ENCODE peak calls at places on chromosomes 4 and X, in five cellular contexts. U is foreskin fibroblast, D is fibroblast of pulmonary artery, S is left ventricle myocardium inferior, E is H1. I is an unnamed sample.

GRCh38 chr4:105979506-105979905 is 84.2 kb downstream of the NPNT start:
- DNase-seq in U (peak; percentile 30), D (no peak), S (no peak), E (no peak), I (no peak)

GRCh38 chrX:154021131-154021611 is 1.5 kb upstream of the IRAK1 start:
- DNase-seq in U (peak; percentile 84), D (peak; percentile 62), S (no peak), E (no peak), I (no peak)

GRCh38 chr4:10063544-10064300 is 42.4 kb upstream of the SLC2A9 start:
- DNase-seq in U (peak; percentile 84), D (peak; percentile 95), S (peak; percentile 56), E (peak; percentile 62), I (peak; percentile 37)

GRCh38 chrX:154396948-154397887 is 959 bp upstream of the RPL10 start:
- DNase-seq in U (peak; percentile 87), D (peak; percentile 52), S (peak; percentile 81), E (peak; percentile 72), I (no peak)

GRCh38 chr4:82371398-82371972 is 2.3 kb downstream of the HNRNPD start:
- DNase-seq in U (peak; percentile 20), D (no peak), S (no peak), E (no peak), I (no peak)

GRCh38 chrX:41912922-41913321 is 10.4 kb downstream of the CASK start:
- DNase-seq in U (no peak), D (no peak), S (no peak), E (no peak), I (no peak)

GRCh38 chr4:10879411-10880110 is 195.0 kb upstream of the CLNK start:
- DNase-seq in U (peak; percentile 59), D (peak; percentile 7), S (no peak), E (no peak), I (no peak)

GRCh38 chrX:148806145-148806868 is 305.9 kb downstream of the AFF2 start:
- DNase-seq in U (no peak), D (no peak), S (no peak), E (peak; percentile 42), I (no peak)

GRCh38 chrX:11103006-11103405 is 8.1 kb upstream of the HCCS start:
- DNase-seq in U (no peak), D (no peak), S (no peak), E (no peak), I (no peak)

GRCh38 chr4:8381814-8382581 is 58.5 kb downstream of the ACOX3 start:
- DNase-seq in U (no peak), D (no peak), S (peak; percentile 14), E (no peak), I (no peak)

GRCh38 chr4:144179152-144179739 is 38.7 kb upstream of the GYPA start:
- DNase-seq in U (no peak), D (no peak), S (no peak), E (no peak), I (no peak)

GRCh38 chr4:66575024-66575696 is 904.9 kb upstream of the EPHA5 start:
- DNase-seq in U (peak; percentile 5), D (peak; percentile 83), S (no peak), E (no peak), I (peak; percentile 98)

GRCh38 chr4:15600176-15600575 is 55.0 kb downstream of the FBXL5 start:
- DNase-seq in U (no peak), D (no peak), S (no peak), E (no peak), I (no peak)

GRCh38 chr4:83128235-83128929 is 13.9 kb upstream of the PLAC8 start:
- DNase-seq in U (peak; percentile 90), D (peak; percentile 89), S (no peak), E (no peak), I (no peak)

DNA sequence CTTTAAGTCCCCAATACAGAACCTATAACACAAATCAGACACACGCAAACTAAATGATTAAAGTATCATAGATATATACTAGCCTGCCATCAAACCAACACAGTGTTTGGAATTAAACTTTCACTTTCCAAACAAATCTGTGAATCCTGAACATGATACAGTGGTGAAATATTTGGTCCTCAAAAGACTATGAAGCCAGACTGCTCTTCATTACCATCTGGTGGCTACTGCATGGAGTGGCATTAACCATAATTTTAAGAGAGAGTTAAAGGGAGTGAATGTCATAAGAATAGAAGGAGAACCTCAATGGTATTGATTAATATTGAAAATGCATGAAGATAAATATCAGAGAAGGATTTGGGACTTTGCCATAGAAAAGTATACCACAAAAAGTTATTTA is 9.2 kb upstream of the GABRA4 start:
- DNase-seq in U (peak; percentile 27), D (peak; percentile 30), S (no peak), E (no peak), I (no peak)
- TF ChIP-seq CTCF in U (no peak), D (peak; percentile 53), S (peak; percentile 55), E (no peak), I (peak; percentile 59)

GRCh38 chr4:87657525-87657924 is 7.4 kb downstream of the DMP1 start:
- DNase-seq in U (peak; percentile 58), D (peak; percentile 66), S (no peak), E (no peak), I (peak; percentile 79)
- H3K4me3 ChIP-seq in U (no peak overlapping the region), D (no peak overlapping the region), S (no peak overlapping the region), E (no peak overlapping the region), I (no peak overlapping the region)

DNA sequence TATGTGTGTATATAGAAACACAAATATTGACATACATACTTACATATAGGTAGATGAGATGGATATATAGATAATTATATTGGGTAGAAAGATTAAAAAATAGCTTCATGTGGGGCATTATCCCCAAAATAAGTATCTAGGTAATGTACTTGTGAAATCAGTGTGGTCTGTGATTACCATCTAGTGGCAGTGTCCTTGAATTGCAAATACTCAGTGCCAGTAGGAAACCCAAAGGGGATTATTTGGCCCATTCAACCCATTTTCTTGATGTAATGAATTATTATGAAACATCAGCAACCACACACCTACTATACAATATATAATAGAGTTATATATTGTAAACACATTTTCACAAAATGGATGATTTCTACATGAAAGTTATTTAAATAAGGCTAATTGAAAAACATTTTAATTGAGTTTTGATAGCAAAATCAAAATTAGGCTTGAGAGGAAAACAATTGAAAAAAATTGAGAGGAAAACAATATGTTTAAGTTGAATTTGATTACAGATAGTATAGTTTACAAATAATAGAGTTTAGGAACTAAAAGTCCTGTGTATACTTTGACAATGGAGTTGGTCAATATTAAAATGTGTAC is 389.4 kb downstream of the GALNTL6 start:
- DNase-seq in U (peak; percentile 56), D (peak; percentile 46), S (no peak), E (no peak), I (peak; percentile 2)
- TF ChIP-seq CTCF in U (peak; percentile 59), D (peak; percentile 48), S (peak; percentile 38), E (peak; percentile 59), I (peak; percentile 68)

GRCh38 chrX:150361070-150361776 is 1.9 kb upstream of the MAMLD1 start:
- DNase-seq in U (peak; percentile 44), D (peak; percentile 24), S (no peak), E (peak; percentile 51), I (no peak)
- H3K4me3 ChIP-seq in U (peak overlapping the region; percentile 74), D (peak overlapping the region; percentile 60), S (peak overlapping the region; percentile 73), E (peak overlapping the region; percentile 15), I (peak overlapping the region; percentile 45)

DNA sequence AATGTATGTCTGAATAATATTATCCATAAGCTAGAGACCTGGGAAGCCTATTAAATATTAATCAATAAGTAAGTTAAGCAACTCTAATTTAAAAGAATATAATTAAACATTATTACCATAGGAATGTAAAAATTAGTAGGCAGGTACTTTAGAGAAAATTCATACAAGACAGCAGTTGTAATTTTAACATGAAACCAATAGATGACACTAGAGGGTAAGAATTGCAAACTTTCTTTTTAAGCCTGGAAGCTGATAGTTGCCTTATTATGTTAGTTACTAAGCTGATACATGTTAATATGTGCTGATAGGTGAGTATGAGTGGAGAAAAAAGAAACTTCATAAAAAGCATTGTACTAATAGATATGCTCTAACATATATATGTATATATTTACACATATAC is 1157.4 kb downstream of the FAM133A start:
- DNase-seq in U (peak; percentile 0), D (peak; percentile 11), S (no peak), E (no peak), I (no peak)
- TF ChIP-seq CTCF in U (no peak), D (peak; percentile 22), S (peak; percentile 55), E (no peak), I (peak; percentile 42)

GRCh38 chr4:114600066-114600552 is 1.5 kb downstream of the UGT8 start:
- DNase-seq in U (no peak), D (no peak), S (no peak), E (no peak), I (no peak)
- H3K4me3 ChIP-seq in U (no peak overlapping the region), D (no peak overlapping the region), S (no peak overlapping the region), E (peak overlapping the region; percentile 80), I (peak overlapping the region; percentile 63)

DNA sequence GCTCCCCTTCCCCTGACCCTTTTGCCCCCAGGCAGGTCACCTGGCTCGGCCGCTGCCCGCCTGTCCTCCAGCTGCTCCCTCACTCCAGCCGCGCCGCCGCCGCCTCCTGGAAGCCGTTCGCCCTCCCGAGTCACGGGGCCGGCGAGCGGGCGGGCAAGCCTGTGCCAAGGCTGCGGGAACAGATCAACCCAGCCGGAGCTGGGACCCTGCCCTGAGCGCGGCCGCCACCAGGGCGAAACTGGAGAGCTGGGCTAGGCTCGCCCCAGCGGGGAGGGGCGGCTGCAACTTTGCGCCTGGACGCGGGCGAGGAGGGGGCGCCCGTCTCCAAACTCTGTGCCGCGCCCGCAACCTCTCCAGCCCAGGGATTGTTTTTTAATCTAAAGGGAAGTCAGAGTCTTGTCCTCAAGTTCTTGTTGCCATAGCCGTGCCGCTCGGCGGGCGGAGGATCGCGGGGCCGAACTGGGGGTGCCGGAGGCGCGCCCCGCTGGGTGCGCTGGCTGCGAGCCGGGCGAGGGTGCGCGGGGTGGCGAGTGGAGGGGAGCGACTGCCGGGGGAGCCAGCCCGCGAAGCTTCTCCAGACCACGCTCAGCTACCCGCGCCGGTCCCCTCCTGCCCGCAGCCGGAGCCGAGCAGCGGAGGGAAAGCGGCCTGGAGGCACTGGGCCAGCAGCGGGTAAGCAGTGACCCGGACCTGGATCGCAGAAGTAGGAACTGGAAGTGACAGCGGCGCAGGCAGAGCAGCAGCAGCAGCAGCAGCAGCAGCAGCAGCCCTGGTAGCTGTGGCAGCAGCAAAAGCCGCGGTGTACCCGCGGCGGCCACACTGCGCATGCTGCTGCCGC is 13.4 kb downstream of the ARHGEF6 start:
- DNase-seq in U (peak; percentile 76), D (peak; percentile 59), S (peak; percentile 72), E (peak; percentile 63), I (no peak)
- TF ChIP-seq CTCF in U (peak; percentile 2), D (no peak), S (peak; percentile 47), E (peak; percentile 40), I (peak; percentile 11)

DNA sequence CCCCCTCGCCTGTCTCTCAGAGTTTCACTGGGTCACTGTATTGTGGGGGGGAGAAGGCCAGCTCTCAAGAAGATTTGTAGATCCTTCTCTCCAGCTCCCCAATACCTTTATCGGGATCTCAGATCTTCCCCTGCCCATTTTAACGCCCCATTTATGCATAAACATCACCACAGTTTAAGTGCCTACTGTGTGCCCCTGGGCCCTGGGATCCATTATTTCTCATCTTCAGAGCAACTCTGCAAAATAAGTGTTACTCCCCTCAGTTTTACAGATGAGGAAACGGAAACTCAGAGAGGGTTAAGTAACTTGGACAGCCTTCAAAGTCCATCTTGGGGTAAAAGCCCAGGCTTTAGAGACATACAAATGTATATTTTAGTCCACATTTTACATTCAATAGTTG is 421 bp upstream of the IGSF1 start:
- DNase-seq in U (no peak), D (no peak), S (no peak), E (no peak), I (no peak)
- H3K4me3 ChIP-seq in U (no peak overlapping the region), D (no peak overlapping the region), S (peak overlapping the region; percentile 50), E (no peak overlapping the region), I (no peak overlapping the region)

I was measured in retinal pigment epithelial cell.